ENCODE peak calls at places on chromosomes 6 and 20, in eight cellular contexts. One of them, this sample, is unnamed.

GRCh38 chr6:100343678-100344077 is 121.0 kb downstream of the SIM1 start:
- DNase-seq in CD8-positive, alpha-beta memory T cell: no peak
- DNase-seq in dorsolateral prefrontal cortex: no peak
- DNase-seq in SJSA1: no peak
- DNase-seq in HepG2: no peak
- DNase-seq in mesendoderm: no peak
- DNase-seq in heart right ventricle: no peak
- DNase-seq in transverse colon: no peak
- DNase-seq in this sample: no peak

GRCh38 chr6:138005846-138006245 is 101.4 kb downstream of the PERP start:
- DNase-seq in CD8-positive, alpha-beta memory T cell: no peak
- DNase-seq in dorsolateral prefrontal cortex: no peak
- DNase-seq in SJSA1: no peak
- DNase-seq in HepG2: no peak
- DNase-seq in mesendoderm: no peak
- DNase-seq in heart right ventricle: no peak
- DNase-seq in transverse colon: no peak
- DNase-seq in this sample: no peak

GRCh38 chr20:35561268-35561667 is 19.4 kb downstream of the ERGIC3 start:
- DNase-seq in CD8-positive, alpha-beta memory T cell: no peak
- DNase-seq in dorsolateral prefrontal cortex: no peak
- DNase-seq in SJSA1: peak
- DNase-seq in HepG2: peak
- DNase-seq in mesendoderm: peak
- DNase-seq in heart right ventricle: no peak
- DNase-seq in transverse colon: peak
- DNase-seq in this sample: no peak

GRCh38 chr6:27865952-27866369 is 46.2 kb downstream of the OR2B2 start:
- DNase-seq in CD8-positive, alpha-beta memory T cell: peak
- DNase-seq in dorsolateral prefrontal cortex: no peak
- DNase-seq in SJSA1: peak
- DNase-seq in HepG2: no peak
- DNase-seq in mesendoderm: peak
- DNase-seq in heart right ventricle: no peak
- DNase-seq in transverse colon: peak
- DNase-seq in this sample: no peak

GRCh38 chr6:143337201-143337949 is 113.1 kb downstream of the ADAT2 start:
- DNase-seq in CD8-positive, alpha-beta memory T cell: peak
- DNase-seq in dorsolateral prefrontal cortex: no peak
- DNase-seq in SJSA1: peak
- DNase-seq in HepG2: peak
- DNase-seq in mesendoderm: peak
- DNase-seq in heart right ventricle: peak
- DNase-seq in transverse colon: peak
- DNase-seq in this sample: no peak

GRCh38 chr6:157045831-157046454 is 268.8 kb downstream of the ARID1B start:
- DNase-seq in CD8-positive, alpha-beta memory T cell: no peak
- DNase-seq in dorsolateral prefrontal cortex: no peak
- DNase-seq in SJSA1: peak
- DNase-seq in HepG2: peak
- DNase-seq in mesendoderm: peak
- DNase-seq in heart right ventricle: no peak
- DNase-seq in transverse colon: no peak
- DNase-seq in this sample: no peak

GRCh38 chr20:62292115-62292514 is 10.7 kb upstream of the ADRM1 start:
- DNase-seq in CD8-positive, alpha-beta memory T cell: no peak
- DNase-seq in dorsolateral prefrontal cortex: no peak
- DNase-seq in SJSA1: no peak
- DNase-seq in HepG2: no peak
- DNase-seq in mesendoderm: no peak
- DNase-seq in heart right ventricle: no peak
- DNase-seq in transverse colon: no peak
- DNase-seq in this sample: no peak

GRCh38 chr6:52410979-52411378 is 9.2 kb upstream of the EFHC1 start:
- DNase-seq in CD8-positive, alpha-beta memory T cell: no peak
- DNase-seq in dorsolateral prefrontal cortex: no peak
- DNase-seq in SJSA1: no peak
- DNase-seq in HepG2: no peak
- DNase-seq in mesendoderm: no peak
- DNase-seq in heart right ventricle: no peak
- DNase-seq in transverse colon: no peak
- DNase-seq in this sample: no peak

GRCh38 chr6:17886891-17887290 is 100.5 kb downstream of the KIF13A start:
- DNase-seq in CD8-positive, alpha-beta memory T cell: no peak
- DNase-seq in dorsolateral prefrontal cortex: no peak
- DNase-seq in SJSA1: no peak
- DNase-seq in HepG2: no peak
- DNase-seq in mesendoderm: no peak
- DNase-seq in heart right ventricle: no peak
- DNase-seq in transverse colon: no peak
- DNase-seq in this sample: no peak

DNA sequence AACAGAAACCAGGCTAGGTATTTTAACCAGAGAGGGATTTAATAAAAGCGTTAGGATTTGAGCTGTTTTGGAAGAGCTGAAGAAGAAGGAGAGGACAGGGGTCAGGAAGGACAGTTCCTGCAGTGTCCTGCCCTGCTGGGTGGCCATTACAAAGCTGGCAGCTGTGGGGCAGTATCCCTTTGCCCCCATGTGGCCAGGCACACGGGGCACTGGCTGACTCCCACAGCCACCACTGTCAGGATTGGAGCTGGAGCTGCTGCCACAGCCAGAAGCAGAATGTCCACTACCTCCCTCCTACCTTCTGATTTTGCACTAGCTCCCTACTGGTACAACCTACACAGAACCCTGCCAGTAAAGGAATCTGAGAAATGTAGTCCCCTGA is 46.5 kb downstream of the SLC22A3 start:
- DNase-seq in CD8-positive, alpha-beta memory T cell: no peak
- DNase-seq in dorsolateral prefrontal cortex: no peak
- DNase-seq in SJSA1: no peak
- DNase-seq in HepG2: peak
- DNase-seq in mesendoderm: peak
- DNase-seq in heart right ventricle: no peak
- DNase-seq in transverse colon: no peak
- DNase-seq in this sample: no peak
- H3K27ac ChIP-seq in CD8-positive, alpha-beta memory T cell: no peak
- H3K27ac ChIP-seq in dorsolateral prefrontal cortex: no peak
- H3K27ac ChIP-seq in SJSA1: no peak
- H3K27ac ChIP-seq in HepG2: peak
- H3K27ac ChIP-seq in mesendoderm: no peak
- H3K27ac ChIP-seq in heart right ventricle: no peak
- H3K27ac ChIP-seq in transverse colon: peak
- H3K27ac ChIP-seq in this sample: no peak

DNA sequence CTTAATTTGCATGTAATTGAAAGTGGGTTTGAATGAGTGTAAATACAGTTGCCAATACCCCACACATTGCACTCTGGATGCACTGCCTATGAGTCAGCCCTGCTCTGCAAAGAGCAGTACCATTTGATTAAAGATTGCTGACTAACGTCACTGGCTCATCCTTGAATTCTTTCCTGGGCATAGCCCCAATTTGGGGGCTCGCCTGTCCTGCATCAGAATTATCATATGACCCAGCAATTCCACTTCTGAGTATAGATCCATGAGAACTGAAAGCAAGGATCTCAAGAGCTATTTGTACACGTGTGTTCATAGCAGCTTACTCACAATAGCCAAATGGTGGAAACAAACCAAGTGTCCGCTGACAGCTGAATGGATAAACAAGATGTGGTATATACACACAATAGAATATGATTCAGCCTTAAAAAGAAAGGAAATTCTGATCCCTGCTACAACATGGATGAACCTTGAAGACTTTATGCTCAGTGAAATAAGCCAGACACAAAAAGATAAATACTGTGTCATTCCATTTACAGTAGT is 36.3 kb downstream of the MYLK4 start:
- DNase-seq in CD8-positive, alpha-beta memory T cell: no peak
- DNase-seq in dorsolateral prefrontal cortex: no peak
- DNase-seq in SJSA1: peak
- DNase-seq in HepG2: no peak
- DNase-seq in mesendoderm: no peak
- DNase-seq in heart right ventricle: no peak
- DNase-seq in transverse colon: no peak
- DNase-seq in this sample: no peak
- H3K27ac ChIP-seq in CD8-positive, alpha-beta memory T cell: no peak
- H3K27ac ChIP-seq in dorsolateral prefrontal cortex: no peak
- H3K27ac ChIP-seq in SJSA1: peak
- H3K27ac ChIP-seq in HepG2: no peak
- H3K27ac ChIP-seq in mesendoderm: no peak
- H3K27ac ChIP-seq in heart right ventricle: no peak
- H3K27ac ChIP-seq in transverse colon: peak
- H3K27ac ChIP-seq in this sample: no peak

GRCh38 chr6:47484616-47485015 is 7.0 kb downstream of the CD2AP start:
- DNase-seq in CD8-positive, alpha-beta memory T cell: no peak
- DNase-seq in dorsolateral prefrontal cortex: no peak
- DNase-seq in SJSA1: no peak
- DNase-seq in HepG2: no peak
- DNase-seq in mesendoderm: no peak
- DNase-seq in heart right ventricle: no peak
- DNase-seq in transverse colon: no peak
- DNase-seq in this sample: no peak
- H3K27ac ChIP-seq in CD8-positive, alpha-beta memory T cell: no peak
- H3K27ac ChIP-seq in dorsolateral prefrontal cortex: no peak
- H3K27ac ChIP-seq in SJSA1: peak
- H3K27ac ChIP-seq in HepG2: no peak
- H3K27ac ChIP-seq in mesendoderm: no peak
- H3K27ac ChIP-seq in heart right ventricle: no peak
- H3K27ac ChIP-seq in transverse colon: peak
- H3K27ac ChIP-seq in this sample: no peak

DNA sequence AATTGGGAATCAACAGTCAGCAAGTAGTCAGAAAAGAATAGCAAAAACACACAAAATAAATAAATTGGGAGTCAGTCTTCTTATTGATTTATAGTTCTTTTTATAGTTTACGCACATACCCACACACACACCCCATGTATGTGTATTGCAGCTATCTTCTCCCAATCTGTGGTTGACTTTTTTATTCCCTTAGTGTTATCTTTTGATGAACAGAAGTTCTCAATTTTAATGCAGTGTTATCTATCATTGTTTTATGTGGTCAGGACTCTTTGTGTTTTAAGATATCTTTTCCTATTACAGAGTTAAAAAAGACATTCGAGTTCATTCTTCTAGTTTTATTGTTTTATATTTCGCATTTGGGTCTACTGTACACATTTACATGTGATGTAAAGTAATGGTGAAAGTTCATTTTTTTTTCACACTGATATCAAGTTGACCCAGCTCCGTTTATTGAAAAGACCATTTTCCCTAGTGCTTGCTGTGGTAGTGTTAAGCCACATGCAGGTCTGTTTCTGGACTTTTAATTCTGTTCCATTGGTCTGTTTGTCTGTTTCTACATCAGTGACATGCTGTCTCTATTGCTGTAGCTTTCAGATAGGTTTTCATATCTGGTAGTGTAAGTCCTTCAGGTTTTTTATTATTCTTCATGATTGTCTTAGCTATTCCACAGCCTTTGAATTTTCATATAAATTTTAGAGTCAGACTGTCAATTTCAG is 78.5 kb downstream of the ZFAND3 start:
- DNase-seq in CD8-positive, alpha-beta memory T cell: no peak
- DNase-seq in dorsolateral prefrontal cortex: no peak
- DNase-seq in SJSA1: no peak
- DNase-seq in HepG2: no peak
- DNase-seq in mesendoderm: no peak
- DNase-seq in heart right ventricle: no peak
- DNase-seq in transverse colon: no peak
- DNase-seq in this sample: no peak
- H3K27ac ChIP-seq in CD8-positive, alpha-beta memory T cell: no peak
- H3K27ac ChIP-seq in dorsolateral prefrontal cortex: no peak
- H3K27ac ChIP-seq in SJSA1: no peak
- H3K27ac ChIP-seq in HepG2: no peak
- H3K27ac ChIP-seq in mesendoderm: no peak
- H3K27ac ChIP-seq in heart right ventricle: no peak
- H3K27ac ChIP-seq in transverse colon: no peak
- H3K27ac ChIP-seq in this sample: no peak

GRCh38 chr6:21185849-21186478 is 407.6 kb upstream of the SOX4 start:
- DNase-seq in CD8-positive, alpha-beta memory T cell: no peak
- DNase-seq in dorsolateral prefrontal cortex: no peak
- DNase-seq in SJSA1: no peak
- DNase-seq in HepG2: no peak
- DNase-seq in mesendoderm: peak
- DNase-seq in heart right ventricle: no peak
- DNase-seq in transverse colon: no peak
- DNase-seq in this sample: no peak
- H3K27ac ChIP-seq in CD8-positive, alpha-beta memory T cell: no peak
- H3K27ac ChIP-seq in dorsolateral prefrontal cortex: no peak
- H3K27ac ChIP-seq in SJSA1: no peak
- H3K27ac ChIP-seq in HepG2: no peak
- H3K27ac ChIP-seq in mesendoderm: no peak
- H3K27ac ChIP-seq in heart right ventricle: no peak
- H3K27ac ChIP-seq in transverse colon: no peak
- H3K27ac ChIP-seq in this sample: no peak

GRCh38 chr6:154767419-154767818 is 34.2 kb downstream of the SCAF8 start:
- DNase-seq in CD8-positive, alpha-beta memory T cell: no peak
- DNase-seq in dorsolateral prefrontal cortex: no peak
- DNase-seq in SJSA1: no peak
- DNase-seq in HepG2: no peak
- DNase-seq in mesendoderm: no peak
- DNase-seq in heart right ventricle: no peak
- DNase-seq in transverse colon: no peak
- DNase-seq in this sample: no peak
- H3K27ac ChIP-seq in CD8-positive, alpha-beta memory T cell: no peak
- H3K27ac ChIP-seq in dorsolateral prefrontal cortex: no peak
- H3K27ac ChIP-seq in SJSA1: no peak
- H3K27ac ChIP-seq in HepG2: no peak
- H3K27ac ChIP-seq in mesendoderm: no peak
- H3K27ac ChIP-seq in heart right ventricle: no peak
- H3K27ac ChIP-seq in transverse colon: no peak
- H3K27ac ChIP-seq in this sample: no peak

This sample was measured in caudate nucleus.